ENCODE peak calls at places on chromosome 9, in four cellular contexts. K, V, E and H are unnamed samples.

GRCh38 chr9:22111176-22111870 is 102.2 kb upstream of the CDKN2B start:
- DNase-seq in K (no peak), V (no peak), E (no peak), H (no peak)

GRCh38 chr9:130962418-130963316 is 23.6 kb upstream of the FIBCD1 start:
- DNase-seq in K (no peak), V (no peak), E (no peak), H (no peak)

GRCh38 chr9:123943671-123944070 is 13.7 kb upstream of the DENND1A start:
- DNase-seq in K (no peak), V (no peak), E (no peak), H (no peak)

GRCh38 chr9:121453232-121453892 is 46.3 kb downstream of the GGTA1 start:
- DNase-seq in K (no peak), V (no peak), E (no peak), H (no peak)

GRCh38 chr9:125681657-125682056 is 25.4 kb downstream of the MAPKAP1 start:
- DNase-seq in K (no peak), V (no peak), E (no peak), H (no peak)

GRCh38 chr9:135281151-135281550 is 193.7 kb downstream of the OLFM1 start:
- DNase-seq in K (no peak), V (no peak), E (no peak), H (no peak)

GRCh38 chr9:121860744-121861143 is 209.3 kb downstream of the DAB2IP start:
- DNase-seq in K (no peak), V (no peak), E (no peak), H (no peak)

GRCh38 chr9:88651682-88652633 is 117.0 kb downstream of the NXNL2 start:
- DNase-seq in K (no peak), V (no peak), E (no peak), H (no peak)

GRCh38 chr9:129250786-129251185 is 72.7 kb upstream of the IER5L start:
- DNase-seq in K (no peak), V (no peak), E (no peak), H (no peak)

GRCh38 chr9:109477269-109478203 is 20.6 kb downstream of the PTPN3 start:
- DNase-seq in K (no peak), V (no peak), E (no peak), H (no peak)

GRCh38 chr9:79346350-79347020 is 225.3 kb upstream of the TLE4 start:
- DNase-seq in K (no peak), V (no peak), E (no peak), H (no peak)

GRCh38 chr9:34633851-34634550 is 3.6 kb downstream of the SIGMAR1 start:
- DNase-seq in K (peak), V (no peak), E (peak), H (peak)